ENCODE peak calls at places on chromosomes 12 and 14, in ten cellular contexts. One of them, this sample, is unnamed.

GRCh38 chr14:36647827-36648753 is 13.6 kb upstream of the PAX9 start:
- DNase-seq in endothelial cell: peak
- DNase-seq in heart left ventricle: no peak
- DNase-seq in CD4-positive, alpha-beta T cell: no peak
- DNase-seq in OCI-LY7: no peak
- DNase-seq in AG09319: no peak
- DNase-seq in epithelial cell of esophagus: peak
- DNase-seq in fibroblast of villous mesenchyme: peak
- DNase-seq in Calu3: peak
- DNase-seq in esophagus squamous epithelium: no peak
- DNase-seq in this sample: no peak

GRCh38 chr12:85781751-85782150 is 54.5 kb downstream of the RASSF9 start:
- DNase-seq in endothelial cell: no peak
- DNase-seq in heart left ventricle: no peak
- DNase-seq in CD4-positive, alpha-beta T cell: no peak
- DNase-seq in OCI-LY7: no peak
- DNase-seq in AG09319: no peak
- DNase-seq in epithelial cell of esophagus: no peak
- DNase-seq in fibroblast of villous mesenchyme: no peak
- DNase-seq in Calu3: no peak
- DNase-seq in esophagus squamous epithelium: no peak
- DNase-seq in this sample: no peak

GRCh38 chr14:50920482-50921225 is 23.6 kb downstream of the PYGL start:
- DNase-seq in endothelial cell: no peak
- DNase-seq in heart left ventricle: no peak
- DNase-seq in CD4-positive, alpha-beta T cell: no peak
- DNase-seq in OCI-LY7: no peak
- DNase-seq in AG09319: peak
- DNase-seq in epithelial cell of esophagus: peak
- DNase-seq in fibroblast of villous mesenchyme: peak
- DNase-seq in Calu3: no peak
- DNase-seq in esophagus squamous epithelium: no peak
- DNase-seq in this sample: no peak

GRCh38 chr12:62438098-62438692 is 28.4 kb upstream of the MON2 start:
- DNase-seq in endothelial cell: peak
- DNase-seq in heart left ventricle: peak
- DNase-seq in CD4-positive, alpha-beta T cell: peak
- DNase-seq in OCI-LY7: peak
- DNase-seq in AG09319: peak
- DNase-seq in epithelial cell of esophagus: peak
- DNase-seq in fibroblast of villous mesenchyme: peak
- DNase-seq in Calu3: peak
- DNase-seq in esophagus squamous epithelium: no peak
- DNase-seq in this sample: peak

GRCh38 chr14:44449694-44450093 is 57.4 kb downstream of the FSCB start:
- DNase-seq in endothelial cell: no peak
- DNase-seq in heart left ventricle: no peak
- DNase-seq in CD4-positive, alpha-beta T cell: no peak
- DNase-seq in OCI-LY7: no peak
- DNase-seq in AG09319: no peak
- DNase-seq in epithelial cell of esophagus: no peak
- DNase-seq in fibroblast of villous mesenchyme: no peak
- DNase-seq in Calu3: no peak
- DNase-seq in esophagus squamous epithelium: no peak
- DNase-seq in this sample: no peak

GRCh38 chr12:104134882-104135281 is 3.1 kb downstream of the NFYB start:
- DNase-seq in endothelial cell: no peak
- DNase-seq in heart left ventricle: no peak
- DNase-seq in CD4-positive, alpha-beta T cell: no peak
- DNase-seq in OCI-LY7: no peak
- DNase-seq in AG09319: no peak
- DNase-seq in epithelial cell of esophagus: no peak
- DNase-seq in fibroblast of villous mesenchyme: no peak
- DNase-seq in Calu3: no peak
- DNase-seq in esophagus squamous epithelium: no peak
- DNase-seq in this sample: no peak

GRCh38 chr12:125183187-125184067 is 118.2 kb downstream of the AACS start:
- DNase-seq in endothelial cell: peak
- DNase-seq in heart left ventricle: peak
- DNase-seq in CD4-positive, alpha-beta T cell: peak
- DNase-seq in OCI-LY7: peak
- DNase-seq in AG09319: peak
- DNase-seq in epithelial cell of esophagus: peak
- DNase-seq in fibroblast of villous mesenchyme: peak
- DNase-seq in Calu3: peak
- DNase-seq in esophagus squamous epithelium: peak
- DNase-seq in this sample: peak

GRCh38 chr12:131132118-131132892 is 178.6 kb downstream of the ADGRD1 start:
- DNase-seq in endothelial cell: peak
- DNase-seq in heart left ventricle: peak
- DNase-seq in CD4-positive, alpha-beta T cell: peak
- DNase-seq in OCI-LY7: peak
- DNase-seq in AG09319: no peak
- DNase-seq in epithelial cell of esophagus: no peak
- DNase-seq in fibroblast of villous mesenchyme: peak
- DNase-seq in Calu3: peak
- DNase-seq in esophagus squamous epithelium: no peak
- DNase-seq in this sample: peak

GRCh38 chr12:13350381-13350780 is 153.9 kb downstream of the EMP1 start:
- DNase-seq in endothelial cell: no peak
- DNase-seq in heart left ventricle: no peak
- DNase-seq in CD4-positive, alpha-beta T cell: no peak
- DNase-seq in OCI-LY7: no peak
- DNase-seq in AG09319: no peak
- DNase-seq in epithelial cell of esophagus: no peak
- DNase-seq in fibroblast of villous mesenchyme: no peak
- DNase-seq in Calu3: no peak
- DNase-seq in esophagus squamous epithelium: no peak
- DNase-seq in this sample: no peak

GRCh38 chr12:13350946-13351345 is 154.4 kb downstream of the EMP1 start:
- DNase-seq in endothelial cell: no peak
- DNase-seq in heart left ventricle: no peak
- DNase-seq in CD4-positive, alpha-beta T cell: no peak
- DNase-seq in OCI-LY7: no peak
- DNase-seq in AG09319: no peak
- DNase-seq in epithelial cell of esophagus: no peak
- DNase-seq in fibroblast of villous mesenchyme: no peak
- DNase-seq in Calu3: no peak
- DNase-seq in esophagus squamous epithelium: no peak
- DNase-seq in this sample: no peak

GRCh38 chr12:13345722-13346121 is 149.2 kb downstream of the EMP1 start:
- DNase-seq in endothelial cell: no peak
- DNase-seq in heart left ventricle: no peak
- DNase-seq in CD4-positive, alpha-beta T cell: no peak
- DNase-seq in OCI-LY7: no peak
- DNase-seq in AG09319: no peak
- DNase-seq in epithelial cell of esophagus: no peak
- DNase-seq in fibroblast of villous mesenchyme: no peak
- DNase-seq in Calu3: no peak
- DNase-seq in esophagus squamous epithelium: no peak
- DNase-seq in this sample: no peak

GRCh38 chr12:13348464-13348863 is 151.9 kb downstream of the EMP1 start:
- DNase-seq in endothelial cell: no peak
- DNase-seq in heart left ventricle: no peak
- DNase-seq in CD4-positive, alpha-beta T cell: no peak
- DNase-seq in OCI-LY7: no peak
- DNase-seq in AG09319: no peak
- DNase-seq in epithelial cell of esophagus: no peak
- DNase-seq in fibroblast of villous mesenchyme: no peak
- DNase-seq in Calu3: no peak
- DNase-seq in esophagus squamous epithelium: no peak
- DNase-seq in this sample: no peak

DNA sequence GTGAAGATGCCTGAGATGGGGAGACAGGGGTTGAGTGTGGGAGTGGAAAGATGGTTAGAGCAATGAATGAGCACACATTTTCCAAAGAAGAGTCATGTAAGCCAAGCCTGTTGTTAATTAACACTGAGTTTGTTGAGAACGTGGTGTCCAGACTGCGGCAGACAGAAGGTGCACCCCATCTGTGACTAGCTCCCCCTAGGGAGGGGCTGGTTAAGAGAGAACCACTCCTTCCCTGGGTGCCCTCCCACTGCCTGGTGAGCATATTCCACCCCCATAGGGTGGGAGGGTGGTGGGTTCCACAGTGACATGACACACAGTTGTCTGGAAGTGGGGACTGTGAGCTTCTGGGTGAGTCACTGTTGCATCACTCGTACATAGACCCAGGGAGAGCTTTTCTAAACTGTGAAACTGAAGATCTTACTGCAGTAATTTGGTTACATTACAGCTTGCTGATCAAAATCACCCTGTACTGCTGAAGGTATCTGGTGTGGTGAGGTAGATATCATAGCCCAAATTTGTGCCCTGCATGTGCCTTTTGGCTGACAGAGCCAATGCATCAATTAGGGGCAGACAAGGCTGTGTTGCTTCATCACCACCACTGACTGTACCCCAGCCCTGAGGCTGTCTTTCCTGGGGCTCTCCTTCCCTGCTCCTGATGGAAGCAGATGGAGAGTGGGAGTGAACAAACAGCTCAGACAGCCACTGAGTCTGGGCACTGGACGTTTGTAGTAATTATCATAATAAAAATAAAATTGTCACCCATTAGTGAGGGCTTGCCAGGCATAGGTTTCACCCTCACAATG is 150.9 kb downstream of the EMP1 start:
- DNase-seq in endothelial cell: no peak
- DNase-seq in heart left ventricle: no peak
- DNase-seq in CD4-positive, alpha-beta T cell: no peak
- DNase-seq in OCI-LY7: no peak
- DNase-seq in AG09319: peak
- DNase-seq in epithelial cell of esophagus: peak
- DNase-seq in fibroblast of villous mesenchyme: peak
- DNase-seq in Calu3: peak
- DNase-seq in esophagus squamous epithelium: no peak
- DNase-seq in this sample: peak
- TF ChIP-seq CTCF in endothelial cell: no peak
- TF ChIP-seq CTCF in heart left ventricle: no peak
- TF ChIP-seq CTCF in CD4-positive, alpha-beta T cell: no peak
- TF ChIP-seq CTCF in OCI-LY7: no peak
- TF ChIP-seq CTCF in AG09319: peak
- TF ChIP-seq CTCF in epithelial cell of esophagus: no peak
- TF ChIP-seq CTCF in fibroblast of villous mesenchyme: no peak
- TF ChIP-seq CTCF in Calu3: peak
- TF ChIP-seq CTCF in esophagus squamous epithelium: no peak
- TF ChIP-seq CTCF in this sample: no peak

GRCh38 chr12:116425256-116426193 is 133.7 kb upstream of the MAP1LC3B2 start:
- DNase-seq in endothelial cell: no peak
- DNase-seq in heart left ventricle: no peak
- DNase-seq in CD4-positive, alpha-beta T cell: no peak
- DNase-seq in OCI-LY7: no peak
- DNase-seq in AG09319: no peak
- DNase-seq in epithelial cell of esophagus: peak
- DNase-seq in fibroblast of villous mesenchyme: no peak
- DNase-seq in Calu3: no peak
- DNase-seq in esophagus squamous epithelium: no peak
- DNase-seq in this sample: no peak

GRCh38 chr12:116423053-116423452 is 136.1 kb upstream of the MAP1LC3B2 start:
- DNase-seq in endothelial cell: no peak
- DNase-seq in heart left ventricle: no peak
- DNase-seq in CD4-positive, alpha-beta T cell: no peak
- DNase-seq in OCI-LY7: no peak
- DNase-seq in AG09319: no peak
- DNase-seq in epithelial cell of esophagus: peak
- DNase-seq in fibroblast of villous mesenchyme: peak
- DNase-seq in Calu3: no peak
- DNase-seq in esophagus squamous epithelium: no peak
- DNase-seq in this sample: no peak

GRCh38 chr12:116430911-116431565 is 128.1 kb upstream of the MAP1LC3B2 start:
- DNase-seq in endothelial cell: no peak
- DNase-seq in heart left ventricle: no peak
- DNase-seq in CD4-positive, alpha-beta T cell: no peak
- DNase-seq in OCI-LY7: no peak
- DNase-seq in AG09319: no peak
- DNase-seq in epithelial cell of esophagus: no peak
- DNase-seq in fibroblast of villous mesenchyme: no peak
- DNase-seq in Calu3: no peak
- DNase-seq in esophagus squamous epithelium: no peak
- DNase-seq in this sample: no peak

GRCh38 chr12:116427200-116427932 is 131.8 kb upstream of the MAP1LC3B2 start:
- DNase-seq in endothelial cell: no peak
- DNase-seq in heart left ventricle: no peak
- DNase-seq in CD4-positive, alpha-beta T cell: no peak
- DNase-seq in OCI-LY7: no peak
- DNase-seq in AG09319: no peak
- DNase-seq in epithelial cell of esophagus: no peak
- DNase-seq in fibroblast of villous mesenchyme: no peak
- DNase-seq in Calu3: peak
- DNase-seq in esophagus squamous epithelium: no peak
- DNase-seq in this sample: no peak

GRCh38 chr12:116426391-116427136 is 132.6 kb upstream of the MAP1LC3B2 start:
- DNase-seq in endothelial cell: peak
- DNase-seq in heart left ventricle: peak
- DNase-seq in CD4-positive, alpha-beta T cell: no peak
- DNase-seq in OCI-LY7: no peak
- DNase-seq in AG09319: peak
- DNase-seq in epithelial cell of esophagus: peak
- DNase-seq in fibroblast of villous mesenchyme: peak
- DNase-seq in Calu3: peak
- DNase-seq in esophagus squamous epithelium: no peak
- DNase-seq in this sample: no peak
- TF ChIP-seq CTCF in endothelial cell: no peak
- TF ChIP-seq CTCF in heart left ventricle: no peak
- TF ChIP-seq CTCF in CD4-positive, alpha-beta T cell: no peak
- TF ChIP-seq CTCF in OCI-LY7: no peak
- TF ChIP-seq CTCF in AG09319: peak
- TF ChIP-seq CTCF in epithelial cell of esophagus: peak
- TF ChIP-seq CTCF in fibroblast of villous mesenchyme: peak
- TF ChIP-seq CTCF in Calu3: no peak
- TF ChIP-seq CTCF in esophagus squamous epithelium: peak
- TF ChIP-seq CTCF in this sample: no peak

DNA sequence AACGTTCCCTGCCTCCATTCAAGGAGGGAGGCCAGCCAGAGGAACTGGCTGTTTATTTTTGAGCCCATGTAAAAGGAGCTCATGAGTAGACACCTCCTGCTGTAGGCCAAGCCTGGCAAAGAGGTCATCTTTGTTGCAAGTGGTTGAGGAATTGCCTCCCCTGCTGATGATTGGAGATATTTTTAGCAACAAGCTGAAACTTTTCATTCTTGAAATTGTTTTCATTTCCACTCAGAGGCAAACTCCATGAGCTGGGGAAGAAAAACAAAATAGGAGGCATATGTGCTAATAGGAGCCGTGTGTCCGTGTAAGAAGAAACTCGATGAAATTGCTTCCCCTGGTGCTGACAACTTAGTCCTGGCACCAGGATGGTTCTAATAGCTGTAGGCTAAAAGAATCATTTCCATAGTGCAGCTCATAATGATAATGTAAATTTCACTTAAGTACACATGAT is 440.1 kb upstream of the FAR2 start:
- DNase-seq in endothelial cell: no peak
- DNase-seq in heart left ventricle: no peak
- DNase-seq in CD4-positive, alpha-beta T cell: no peak
- DNase-seq in OCI-LY7: no peak
- DNase-seq in AG09319: peak
- DNase-seq in epithelial cell of esophagus: no peak
- DNase-seq in fibroblast of villous mesenchyme: peak
- DNase-seq in Calu3: no peak
- DNase-seq in esophagus squamous epithelium: no peak
- DNase-seq in this sample: no peak
- TF ChIP-seq CTCF in endothelial cell: no peak
- TF ChIP-seq CTCF in heart left ventricle: no peak
- TF ChIP-seq CTCF in CD4-positive, alpha-beta T cell: no peak
- TF ChIP-seq CTCF in OCI-LY7: no peak
- TF ChIP-seq CTCF in AG09319: peak
- TF ChIP-seq CTCF in epithelial cell of esophagus: no peak
- TF ChIP-seq CTCF in fibroblast of villous mesenchyme: no peak
- TF ChIP-seq CTCF in Calu3: no peak
- TF ChIP-seq CTCF in esophagus squamous epithelium: no peak
- TF ChIP-seq CTCF in this sample: no peak

GRCh38 chr14:60188115-60188514 is 22.9 kb upstream of the DHRS7 start:
- DNase-seq in endothelial cell: no peak
- DNase-seq in heart left ventricle: no peak
- DNase-seq in CD4-positive, alpha-beta T cell: no peak
- DNase-seq in OCI-LY7: peak
- DNase-seq in AG09319: no peak
- DNase-seq in epithelial cell of esophagus: peak
- DNase-seq in fibroblast of villous mesenchyme: no peak
- DNase-seq in Calu3: no peak
- DNase-seq in esophagus squamous epithelium: no peak
- DNase-seq in this sample: no peak
- TF ChIP-seq CTCF in endothelial cell: no peak
- TF ChIP-seq CTCF in heart left ventricle: no peak
- TF ChIP-seq CTCF in CD4-positive, alpha-beta T cell: no peak
- TF ChIP-seq CTCF in OCI-LY7: peak
- TF ChIP-seq CTCF in AG09319: no peak
- TF ChIP-seq CTCF in epithelial cell of esophagus: peak
- TF ChIP-seq CTCF in fibroblast of villous mesenchyme: peak
- TF ChIP-seq CTCF in Calu3: no peak
- TF ChIP-seq CTCF in esophagus squamous epithelium: no peak
- TF ChIP-seq CTCF in this sample: peak